ENCODE peak calls at places on chromosomes 4 and X, in six cellular contexts. One of them, this sample, is unnamed.

GRCh38 chr4:144754562-144755410 is 108.8 kb downstream of the HHIP start:
- DNase-seq in GM12878: no peak
- DNase-seq in H1: no peak
- DNase-seq in K562: no peak
- DNase-seq in SK-N-SH: no peak
- DNase-seq in HepG2: no peak
- DNase-seq in this sample: peak

GRCh38 chrX:858542-859078 is 228.0 kb downstream of the SHOX start:
- DNase-seq in SK-N-SH: no peak
- DNase-seq in HepG2: no peak
- DNase-seq in GM12878: no peak
- DNase-seq in K562: no peak
- DNase-seq in H1: no peak
- DNase-seq in this sample: no peak

GRCh38 chr4:107648178-107648991 is 71.6 kb downstream of the PAPSS1 start:
- DNase-seq in HepG2: no peak
- DNase-seq in H1: no peak
- DNase-seq in SK-N-SH: no peak
- DNase-seq in GM12878: no peak
- DNase-seq in K562: no peak
- DNase-seq in this sample: no peak

GRCh38 chr4:6561173-6561516 is 13.8 kb upstream of the MAN2B2 start:
- DNase-seq in HepG2: no peak
- DNase-seq in H1: no peak
- DNase-seq in GM12878: no peak
- DNase-seq in K562: no peak
- DNase-seq in SK-N-SH: no peak
- DNase-seq in this sample: no peak

GRCh38 chr4:17111959-17112659 is 213.7 kb upstream of the LDB2 start:
- DNase-seq in H1: peak
- DNase-seq in K562: peak
- DNase-seq in GM12878: no peak
- DNase-seq in SK-N-SH: peak
- DNase-seq in HepG2: peak
- DNase-seq in this sample: no peak

GRCh38 chr4:152063301-152064235 is 302.8 kb upstream of the GATB start:
- DNase-seq in H1: no peak
- DNase-seq in HepG2: no peak
- DNase-seq in SK-N-SH: peak
- DNase-seq in GM12878: no peak
- DNase-seq in K562: no peak
- DNase-seq in this sample: no peak

GRCh38 chrX:155144926-155145325 is 71.3 kb upstream of the VBP1 start:
- DNase-seq in H1: no peak
- DNase-seq in GM12878: no peak
- DNase-seq in HepG2: no peak
- DNase-seq in K562: no peak
- DNase-seq in SK-N-SH: no peak
- DNase-seq in this sample: no peak

GRCh38 chrX:66163849-66164401 is at the start of gene HEPH:
- DNase-seq in H1: peak
- DNase-seq in SK-N-SH: no peak
- DNase-seq in GM12878: peak
- DNase-seq in K562: peak
- DNase-seq in HepG2: no peak
- DNase-seq in this sample: no peak

GRCh38 chrX:117743469-117744251 is 372.9 kb downstream of the KLHL13 start:
- DNase-seq in GM12878: no peak
- DNase-seq in SK-N-SH: peak
- DNase-seq in HepG2: peak
- DNase-seq in K562: no peak
- DNase-seq in H1: no peak
- DNase-seq in this sample: no peak

GRCh38 chr4:1823545-1823932 is 30.4 kb downstream of the FGFR3 start:
- DNase-seq in GM12878: no peak
- DNase-seq in H1: no peak
- DNase-seq in SK-N-SH: no peak
- DNase-seq in K562: no peak
- DNase-seq in HepG2: no peak
- DNase-seq in this sample: no peak

GRCh38 chrX:2374086-2374485 is 126.7 kb downstream of the DHRSX start:
- DNase-seq in HepG2: no peak
- DNase-seq in K562: no peak
- DNase-seq in GM12878: no peak
- DNase-seq in SK-N-SH: no peak
- DNase-seq in H1: no peak
- DNase-seq in this sample: no peak

GRCh38 chrX:51144828-51145442 is 187.7 kb upstream of the NUDT10 start:
- DNase-seq in GM12878: peak
- DNase-seq in SK-N-SH: peak
- DNase-seq in HepG2: peak
- DNase-seq in H1: peak
- DNase-seq in K562: peak
- DNase-seq in this sample: no peak

GRCh38 chr4:136277741-136278140 is 1254.6 kb downstream of the PCDH18 start:
- DNase-seq in HepG2: no peak
- DNase-seq in K562: no peak
- DNase-seq in H1: no peak
- DNase-seq in SK-N-SH: no peak
- DNase-seq in GM12878: no peak
- DNase-seq in this sample: no peak

GRCh38 chrX:107603433-107604159 is 24.7 kb upstream of the PRPS1 start:
- DNase-seq in HepG2: no peak
- DNase-seq in SK-N-SH: no peak
- DNase-seq in GM12878: no peak
- DNase-seq in H1: no peak
- DNase-seq in K562: no peak
- DNase-seq in this sample: no peak
- TF ChIP-seq RAD21 in HepG2: no peak
- TF ChIP-seq RAD21 in SK-N-SH: no peak
- TF ChIP-seq RAD21 in GM12878: no peak
- TF ChIP-seq RAD21 in H1: no peak
- TF ChIP-seq RAD21 in K562: no peak
- TF ChIP-seq RAD21 in this sample: no peak

DNA sequence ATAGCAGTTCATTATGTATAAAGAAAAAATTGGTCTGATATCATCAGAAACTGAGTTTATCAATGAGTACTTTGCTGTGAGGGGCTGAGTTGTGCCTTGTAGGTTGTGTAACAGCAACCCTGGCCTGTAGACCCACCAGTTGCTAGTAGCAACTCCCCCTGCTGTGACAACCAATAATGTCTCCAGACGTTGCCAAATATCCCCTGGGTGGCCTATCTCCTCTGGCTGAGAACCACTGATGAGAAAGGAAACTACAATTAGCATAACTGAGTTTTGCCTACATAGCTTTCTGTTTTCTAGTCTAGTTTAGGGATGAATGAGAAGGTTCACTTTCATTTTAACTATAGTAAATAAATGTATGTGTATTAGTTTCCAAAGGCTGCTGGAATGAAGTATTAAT is 234.1 kb downstream of the CPE start:
- DNase-seq in SK-N-SH: no peak
- DNase-seq in GM12878: no peak
- DNase-seq in K562: no peak
- DNase-seq in HepG2: no peak
- DNase-seq in H1: no peak
- DNase-seq in this sample: no peak
- TF ChIP-seq JUND in SK-N-SH: no peak
- TF ChIP-seq JUND in GM12878: no peak
- TF ChIP-seq JUND in K562: no peak
- TF ChIP-seq JUND in HepG2: no peak
- TF ChIP-seq JUND in H1: no peak
- TF ChIP-seq JUND in this sample: no peak

GRCh38 chr4:52947691-52948397 is 85.7 kb downstream of the RASL11B start:
- DNase-seq in H1: no peak
- DNase-seq in HepG2: no peak
- DNase-seq in GM12878: no peak
- DNase-seq in SK-N-SH: no peak
- DNase-seq in K562: no peak
- DNase-seq in this sample: no peak

GRCh38 chr4:52950226-52950625 is 88.1 kb downstream of the RASL11B start:
- DNase-seq in HepG2: no peak
- DNase-seq in H1: peak
- DNase-seq in SK-N-SH: no peak
- DNase-seq in K562: no peak
- DNase-seq in GM12878: no peak
- DNase-seq in this sample: no peak

GRCh38 chr4:52951016-52951415 is 88.9 kb downstream of the RASL11B start:
- DNase-seq in K562: no peak
- DNase-seq in HepG2: no peak
- DNase-seq in GM12878: no peak
- DNase-seq in H1: no peak
- DNase-seq in SK-N-SH: no peak
- DNase-seq in this sample: no peak

GRCh38 chr4:52946811-52947210 is 84.7 kb downstream of the RASL11B start:
- DNase-seq in GM12878: no peak
- DNase-seq in SK-N-SH: no peak
- DNase-seq in K562: no peak
- DNase-seq in H1: no peak
- DNase-seq in HepG2: no peak
- DNase-seq in this sample: no peak

GRCh38 chr4:52949336-52949735 is 87.2 kb downstream of the RASL11B start:
- DNase-seq in GM12878: no peak
- DNase-seq in H1: no peak
- DNase-seq in K562: no peak
- DNase-seq in HepG2: no peak
- DNase-seq in SK-N-SH: no peak
- DNase-seq in this sample: no peak
- TF ChIP-seq RAD21 in GM12878: no peak
- TF ChIP-seq RAD21 in H1: no peak
- TF ChIP-seq RAD21 in K562: no peak
- TF ChIP-seq RAD21 in HepG2: no peak
- TF ChIP-seq RAD21 in SK-N-SH: no peak
- TF ChIP-seq RAD21 in this sample: no peak

GRCh38 chr4:62399242-62399641 is 1199.1 kb downstream of the ADGRL3 start:
- DNase-seq in SK-N-SH: no peak
- DNase-seq in K562: no peak
- DNase-seq in H1: no peak
- DNase-seq in GM12878: no peak
- DNase-seq in HepG2: no peak
- DNase-seq in this sample: no peak
- TF ChIP-seq JUND in SK-N-SH: no peak
- TF ChIP-seq JUND in K562: no peak
- TF ChIP-seq JUND in H1: no peak
- TF ChIP-seq JUND in GM12878: no peak
- TF ChIP-seq JUND in HepG2: no peak
- TF ChIP-seq JUND in this sample: no peak

DNA sequence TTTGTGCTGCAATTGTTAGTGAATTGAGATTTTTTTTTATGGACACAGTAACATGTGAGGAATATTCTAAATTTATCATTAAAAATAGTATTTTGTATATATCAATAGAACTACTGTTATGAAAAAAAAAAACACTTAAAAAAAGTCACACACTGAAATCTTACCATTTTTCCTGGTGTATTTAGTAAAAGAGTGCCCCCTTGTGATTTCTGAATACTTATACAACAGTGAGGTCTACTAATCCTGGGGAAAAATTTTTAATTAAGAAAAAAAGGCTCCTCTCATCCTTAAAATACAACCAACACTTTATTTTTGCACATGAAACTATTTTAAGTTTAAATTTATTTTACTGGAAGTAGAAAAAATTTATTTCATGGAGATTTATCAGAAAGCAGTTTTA is 56.4 kb upstream of the SPOCK3 start:
- DNase-seq in K562: no peak
- DNase-seq in SK-N-SH: peak
- DNase-seq in GM12878: no peak
- DNase-seq in H1: no peak
- DNase-seq in HepG2: no peak
- DNase-seq in this sample: peak
- TF ChIP-seq RAD21 in K562: no peak
- TF ChIP-seq RAD21 in SK-N-SH: peak
- TF ChIP-seq RAD21 in GM12878: peak
- TF ChIP-seq RAD21 in H1: no peak
- TF ChIP-seq RAD21 in HepG2: no peak
- TF ChIP-seq RAD21 in this sample: peak

GRCh38 chrX:6053126-6053625 is 175.5 kb downstream of the NLGN4X start:
- DNase-seq in SK-N-SH: no peak
- DNase-seq in HepG2: no peak
- DNase-seq in K562: no peak
- DNase-seq in GM12878: no peak
- DNase-seq in H1: no peak
- DNase-seq in this sample: no peak
- TF ChIP-seq JUND in SK-N-SH: no peak
- TF ChIP-seq JUND in HepG2: no peak
- TF ChIP-seq JUND in K562: no peak
- TF ChIP-seq JUND in GM12878: no peak
- TF ChIP-seq JUND in H1: no peak
- TF ChIP-seq JUND in this sample: no peak

GRCh38 chr4:140136509-140136908 is 17.5 kb downstream of the MAML3 start:
- DNase-seq in H1: no peak
- DNase-seq in HepG2: no peak
- DNase-seq in SK-N-SH: no peak
- DNase-seq in K562: no peak
- DNase-seq in GM12878: no peak
- DNase-seq in this sample: no peak

GRCh38 chr4:140133576-140133975 is 20.4 kb downstream of the MAML3 start:
- DNase-seq in HepG2: no peak
- DNase-seq in SK-N-SH: no peak
- DNase-seq in GM12878: no peak
- DNase-seq in H1: no peak
- DNase-seq in K562: no peak
- DNase-seq in this sample: no peak

GRCh38 chr4:140134780-140135179 is 19.2 kb downstream of the MAML3 start:
- DNase-seq in SK-N-SH: no peak
- DNase-seq in HepG2: no peak
- DNase-seq in H1: no peak
- DNase-seq in GM12878: no peak
- DNase-seq in K562: no peak
- DNase-seq in this sample: no peak

GRCh38 chr4:140137654-140138053 is 16.3 kb downstream of the MAML3 start:
- DNase-seq in HepG2: no peak
- DNase-seq in K562: no peak
- DNase-seq in SK-N-SH: no peak
- DNase-seq in GM12878: no peak
- DNase-seq in H1: no peak
- DNase-seq in this sample: no peak

DNA sequence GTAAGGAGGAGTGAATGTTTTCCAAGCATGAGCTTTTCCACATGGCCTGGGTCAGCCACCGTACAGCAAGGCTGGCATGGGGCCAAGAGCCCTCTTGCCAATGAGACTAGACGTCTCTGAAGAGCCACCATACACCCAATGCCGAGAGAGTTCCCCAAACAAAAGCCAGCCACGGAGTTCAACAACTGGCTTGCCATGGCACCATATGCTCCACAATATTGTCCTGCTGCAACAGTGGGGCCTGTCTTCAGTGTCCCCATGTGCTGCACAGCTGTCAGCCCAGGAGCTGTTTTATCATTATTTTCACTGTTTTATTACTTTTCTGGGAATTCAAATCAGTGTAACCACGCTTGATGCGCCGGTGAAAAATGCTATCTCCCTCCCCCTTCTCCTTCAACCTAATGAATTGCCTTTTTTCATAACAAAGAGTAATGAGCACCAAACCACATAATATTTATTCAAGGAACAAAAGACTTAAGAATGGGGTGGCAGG is 18.4 kb downstream of the MAML3 start:
- DNase-seq in HepG2: no peak
- DNase-seq in K562: no peak
- DNase-seq in GM12878: no peak
- DNase-seq in SK-N-SH: peak
- DNase-seq in H1: no peak
- DNase-seq in this sample: no peak
- TF ChIP-seq RAD21 in HepG2: no peak
- TF ChIP-seq RAD21 in K562: no peak
- TF ChIP-seq RAD21 in GM12878: no peak
- TF ChIP-seq RAD21 in SK-N-SH: peak
- TF ChIP-seq RAD21 in H1: no peak
- TF ChIP-seq RAD21 in this sample: no peak

This sample was measured in HCT116.